ENCODE peak calls at places on chromosome 6, in seven cellular contexts. One of them, this sample, is unnamed.

GRCh38 chr6:1618305-1619105 is 8.8 kb downstream of the FOXC1 start:
- DNase-seq in WERI-Rb-1: no peak
- DNase-seq in GM23248: no peak
- DNase-seq in uterus: no peak
- DNase-seq in body of pancreas: no peak
- DNase-seq in left ventricle myocardium inferior: no peak
- DNase-seq in neural progenitor cell: peak
- DNase-seq in this sample: no peak

GRCh38 chr6:71197770-71198169 is 90.8 kb upstream of the OGFRL1 start:
- DNase-seq in neural progenitor cell: no peak
- DNase-seq in body of pancreas: no peak
- DNase-seq in WERI-Rb-1: no peak
- DNase-seq in GM23248: peak
- DNase-seq in left ventricle myocardium inferior: no peak
- DNase-seq in uterus: no peak
- DNase-seq in this sample: no peak

GRCh38 chr6:37236921-37237320 is 20.7 kb upstream of the TBC1D22B start:
- DNase-seq in WERI-Rb-1: no peak
- DNase-seq in left ventricle myocardium inferior: no peak
- DNase-seq in uterus: no peak
- DNase-seq in neural progenitor cell: no peak
- DNase-seq in GM23248: peak
- DNase-seq in body of pancreas: no peak
- DNase-seq in this sample: no peak

GRCh38 chr6:20202070-20202658 is 10.1 kb downstream of the MBOAT1 start:
- DNase-seq in WERI-Rb-1: no peak
- DNase-seq in neural progenitor cell: no peak
- DNase-seq in GM23248: peak
- DNase-seq in uterus: no peak
- DNase-seq in left ventricle myocardium inferior: no peak
- DNase-seq in body of pancreas: peak
- DNase-seq in this sample: no peak

GRCh38 chr6:5471044-5471443 is 209.7 kb downstream of the FARS2 start:
- DNase-seq in neural progenitor cell: peak
- DNase-seq in GM23248: peak
- DNase-seq in WERI-Rb-1: peak
- DNase-seq in uterus: no peak
- DNase-seq in body of pancreas: peak
- DNase-seq in left ventricle myocardium inferior: peak
- DNase-seq in this sample: peak

GRCh38 chr6:34551720-34552119 is 4.4 kb downstream of the SPDEF start:
- DNase-seq in WERI-Rb-1: no peak
- DNase-seq in body of pancreas: no peak
- DNase-seq in uterus: no peak
- DNase-seq in left ventricle myocardium inferior: no peak
- DNase-seq in neural progenitor cell: no peak
- DNase-seq in GM23248: no peak
- DNase-seq in this sample: no peak

GRCh38 chr6:64520050-64520449 is 884.4 kb downstream of the PHF3 start:
- DNase-seq in GM23248: peak
- DNase-seq in body of pancreas: no peak
- DNase-seq in neural progenitor cell: no peak
- DNase-seq in left ventricle myocardium inferior: no peak
- DNase-seq in uterus: no peak
- DNase-seq in WERI-Rb-1: no peak
- DNase-seq in this sample: no peak

GRCh38 chr6:154127638-154128037 is 88.6 kb downstream of the OPRM1 start:
- DNase-seq in body of pancreas: no peak
- DNase-seq in WERI-Rb-1: no peak
- DNase-seq in uterus: no peak
- DNase-seq in GM23248: no peak
- DNase-seq in neural progenitor cell: peak
- DNase-seq in left ventricle myocardium inferior: no peak
- DNase-seq in this sample: no peak

GRCh38 chr6:14273196-14273595 is 155.6 kb downstream of the CD83 start:
- DNase-seq in uterus: no peak
- DNase-seq in neural progenitor cell: no peak
- DNase-seq in left ventricle myocardium inferior: no peak
- DNase-seq in WERI-Rb-1: no peak
- DNase-seq in GM23248: no peak
- DNase-seq in body of pancreas: no peak
- DNase-seq in this sample: no peak

GRCh38 chr6:72022830-72023229 is 136.5 kb downstream of the RIMS1 start:
- DNase-seq in WERI-Rb-1: no peak
- DNase-seq in uterus: no peak
- DNase-seq in neural progenitor cell: no peak
- DNase-seq in GM23248: no peak
- DNase-seq in left ventricle myocardium inferior: no peak
- DNase-seq in body of pancreas: no peak
- DNase-seq in this sample: no peak

GRCh38 chr6:4637691-4638433 is 138.3 kb upstream of the CDYL start:
- DNase-seq in WERI-Rb-1: no peak
- DNase-seq in uterus: no peak
- DNase-seq in GM23248: peak
- DNase-seq in neural progenitor cell: no peak
- DNase-seq in left ventricle myocardium inferior: no peak
- DNase-seq in body of pancreas: no peak
- DNase-seq in this sample: no peak

GRCh38 chr6:108758884-108759283 is 89.3 kb upstream of the ARMC2 start:
- DNase-seq in left ventricle myocardium inferior: no peak
- DNase-seq in uterus: no peak
- DNase-seq in neural progenitor cell: no peak
- DNase-seq in GM23248: no peak
- DNase-seq in WERI-Rb-1: no peak
- DNase-seq in body of pancreas: no peak
- DNase-seq in this sample: no peak

GRCh38 chr6:105799051-105799450 is 287.1 kb upstream of the PRDM1 start:
- DNase-seq in uterus: no peak
- DNase-seq in WERI-Rb-1: no peak
- DNase-seq in left ventricle myocardium inferior: no peak
- DNase-seq in GM23248: peak
- DNase-seq in body of pancreas: peak
- DNase-seq in neural progenitor cell: no peak
- DNase-seq in this sample: peak

DNA sequence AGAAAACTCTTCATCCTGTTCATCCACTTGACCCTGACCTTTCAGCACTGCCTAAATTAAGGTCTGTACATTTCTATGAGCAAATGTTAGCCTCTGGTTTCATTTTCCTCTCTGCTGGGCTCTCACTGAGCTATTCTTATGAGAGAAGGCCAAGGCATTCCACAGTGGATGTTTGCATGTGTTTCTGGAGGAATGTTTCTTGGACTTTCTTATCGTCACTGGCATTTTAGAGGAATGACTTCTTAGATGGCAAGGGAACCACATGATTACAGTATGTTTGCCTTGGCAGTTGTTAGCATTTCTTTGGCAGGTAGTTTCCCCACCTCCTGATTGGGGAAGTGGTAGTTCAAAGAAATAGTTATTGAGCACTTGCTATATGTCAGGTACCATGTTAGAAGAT is 307.3 kb downstream of the EYA4 start:
- DNase-seq in WERI-Rb-1: no peak
- DNase-seq in left ventricle myocardium inferior: no peak
- DNase-seq in neural progenitor cell: peak
- DNase-seq in uterus: no peak
- DNase-seq in GM23248: peak
- DNase-seq in body of pancreas: peak
- DNase-seq in this sample: no peak
- H3K27ac ChIP-seq in WERI-Rb-1: no peak
- H3K27ac ChIP-seq in left ventricle myocardium inferior: no peak
- H3K27ac ChIP-seq in neural progenitor cell: peak
- H3K27ac ChIP-seq in uterus: no peak
- H3K27ac ChIP-seq in GM23248: no peak
- H3K27ac ChIP-seq in body of pancreas: no peak
- H3K27ac ChIP-seq in this sample: no peak

GRCh38 chr6:139380168-139380567 is 5.7 kb upstream of the CITED2 start:
- DNase-seq in GM23248: no peak
- DNase-seq in body of pancreas: no peak
- DNase-seq in uterus: no peak
- DNase-seq in neural progenitor cell: no peak
- DNase-seq in WERI-Rb-1: no peak
- DNase-seq in left ventricle myocardium inferior: no peak
- DNase-seq in this sample: no peak
- H3K27ac ChIP-seq in GM23248: no peak
- H3K27ac ChIP-seq in body of pancreas: no peak
- H3K27ac ChIP-seq in uterus: no peak
- H3K27ac ChIP-seq in neural progenitor cell: no peak
- H3K27ac ChIP-seq in WERI-Rb-1: no peak
- H3K27ac ChIP-seq in left ventricle myocardium inferior: no peak
- H3K27ac ChIP-seq in this sample: no peak

DNA sequence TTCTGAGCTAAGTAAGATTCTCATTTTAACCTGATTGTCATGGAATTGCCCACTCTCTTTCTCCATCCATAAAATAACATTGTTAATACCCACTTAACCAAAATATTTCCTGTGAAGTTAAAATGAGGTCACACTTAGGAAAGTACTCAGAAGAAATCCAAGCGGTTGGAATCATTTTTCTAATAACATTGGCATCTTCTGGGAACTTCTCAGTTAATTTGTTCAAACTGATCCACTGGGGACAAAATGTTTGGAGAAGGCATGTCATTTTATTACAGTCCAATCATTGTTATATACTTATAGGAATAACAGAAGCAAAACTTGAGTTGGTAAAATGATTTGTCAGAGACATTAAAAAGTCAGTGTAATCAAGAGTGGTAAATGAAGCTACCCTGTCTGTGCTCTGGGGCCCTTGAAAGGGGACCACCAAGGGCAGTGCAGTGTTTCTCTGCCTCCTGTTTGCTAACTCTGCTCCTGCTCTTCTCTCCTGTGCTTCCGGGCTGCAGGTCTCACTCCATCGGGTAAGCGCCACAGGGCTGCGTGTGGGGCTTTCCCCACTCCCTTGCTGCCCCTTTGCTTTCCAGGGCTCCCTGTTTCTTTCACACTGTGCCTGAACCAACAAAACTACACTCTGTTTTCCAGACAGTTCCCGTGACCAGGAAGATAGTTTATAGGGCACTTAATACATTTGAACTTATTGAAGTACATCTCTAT is 50.1 kb downstream of the HDDC2 start:
- DNase-seq in neural progenitor cell: peak
- DNase-seq in left ventricle myocardium inferior: no peak
- DNase-seq in body of pancreas: no peak
- DNase-seq in GM23248: peak
- DNase-seq in uterus: no peak
- DNase-seq in WERI-Rb-1: no peak
- DNase-seq in this sample: no peak
- H3K27ac ChIP-seq in neural progenitor cell: no peak
- H3K27ac ChIP-seq in left ventricle myocardium inferior: no peak
- H3K27ac ChIP-seq in body of pancreas: no peak
- H3K27ac ChIP-seq in GM23248: no peak
- H3K27ac ChIP-seq in uterus: no peak
- H3K27ac ChIP-seq in WERI-Rb-1: no peak
- H3K27ac ChIP-seq in this sample: no peak

GRCh38 chr6:31795616-31796298 is at the start of gene VARS1:
- DNase-seq in uterus: peak
- DNase-seq in body of pancreas: peak
- DNase-seq in GM23248: peak
- DNase-seq in neural progenitor cell: peak
- DNase-seq in WERI-Rb-1: peak
- DNase-seq in left ventricle myocardium inferior: peak
- DNase-seq in this sample: peak

GRCh38 chr6:31792741-31793140 is 2.8 kb downstream of the VARS1 start:
- DNase-seq in WERI-Rb-1: no peak
- DNase-seq in GM23248: peak
- DNase-seq in neural progenitor cell: no peak
- DNase-seq in uterus: no peak
- DNase-seq in body of pancreas: no peak
- DNase-seq in left ventricle myocardium inferior: no peak
- DNase-seq in this sample: no peak

GRCh38 chr6:31796993-31797385 is 1.4 kb upstream of the VARS1 start:
- DNase-seq in GM23248: no peak
- DNase-seq in uterus: no peak
- DNase-seq in neural progenitor cell: no peak
- DNase-seq in body of pancreas: no peak
- DNase-seq in WERI-Rb-1: no peak
- DNase-seq in left ventricle myocardium inferior: no peak
- DNase-seq in this sample: no peak

GRCh38 chr6:31794294-31794865 is 1.2 kb downstream of the VARS1 start:
- DNase-seq in WERI-Rb-1: peak
- DNase-seq in GM23248: peak
- DNase-seq in neural progenitor cell: peak
- DNase-seq in left ventricle myocardium inferior: no peak
- DNase-seq in body of pancreas: no peak
- DNase-seq in uterus: no peak
- DNase-seq in this sample: no peak

GRCh38 chr6:31794866-31795615 is 511 bp downstream of the VARS1 start:
- DNase-seq in WERI-Rb-1: no peak
- DNase-seq in uterus: no peak
- DNase-seq in body of pancreas: no peak
- DNase-seq in neural progenitor cell: no peak
- DNase-seq in GM23248: peak
- DNase-seq in left ventricle myocardium inferior: no peak
- DNase-seq in this sample: peak
- H3K27ac ChIP-seq in WERI-Rb-1: peak
- H3K27ac ChIP-seq in uterus: peak
- H3K27ac ChIP-seq in body of pancreas: peak
- H3K27ac ChIP-seq in neural progenitor cell: peak
- H3K27ac ChIP-seq in GM23248: peak
- H3K27ac ChIP-seq in left ventricle myocardium inferior: peak
- H3K27ac ChIP-seq in this sample: peak

DNA sequence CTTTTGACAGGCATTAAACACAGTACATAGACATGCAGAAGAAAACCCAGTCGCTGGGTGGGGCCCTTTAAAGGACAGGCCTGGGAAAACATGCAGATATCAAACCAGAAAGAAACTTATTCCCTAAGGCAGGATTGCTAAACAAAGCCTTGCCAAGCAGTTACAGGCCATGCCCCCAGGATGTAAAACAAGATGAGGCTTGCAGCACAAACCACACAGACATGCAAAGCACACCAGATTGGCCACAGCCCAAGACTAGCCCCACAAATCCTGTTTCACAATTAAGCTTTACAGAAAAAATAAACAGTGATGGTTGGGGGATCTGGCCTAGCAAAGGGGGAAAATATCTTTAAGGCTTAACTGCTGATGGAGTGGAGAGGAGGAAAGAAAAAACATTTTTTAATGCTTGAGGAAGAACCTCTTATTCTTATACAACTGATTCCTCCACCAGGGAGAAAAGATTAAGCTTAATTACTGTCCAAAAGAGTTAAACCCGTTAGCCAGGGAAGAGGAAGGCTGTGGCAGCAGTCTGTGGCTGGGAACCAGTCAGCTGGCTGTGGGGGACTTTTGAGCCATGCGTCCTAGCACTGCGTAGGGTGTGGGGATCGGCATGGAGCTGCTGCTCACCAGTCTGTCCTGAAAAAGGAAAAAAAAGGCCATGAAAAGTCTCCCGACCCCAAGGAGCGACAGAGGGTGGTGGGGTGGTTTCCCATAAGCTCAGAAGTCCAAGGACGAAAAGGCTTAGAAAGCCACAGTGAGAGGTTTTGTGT is 28.4 kb downstream of the COL19A1 start:
- DNase-seq in GM23248: peak
- DNase-seq in WERI-Rb-1: no peak
- DNase-seq in body of pancreas: no peak
- DNase-seq in neural progenitor cell: peak
- DNase-seq in uterus: no peak
- DNase-seq in left ventricle myocardium inferior: no peak
- DNase-seq in this sample: no peak
- H3K27ac ChIP-seq in GM23248: no peak
- H3K27ac ChIP-seq in WERI-Rb-1: no peak
- H3K27ac ChIP-seq in body of pancreas: no peak
- H3K27ac ChIP-seq in neural progenitor cell: peak
- H3K27ac ChIP-seq in uterus: no peak
- H3K27ac ChIP-seq in left ventricle myocardium inferior: no peak
- H3K27ac ChIP-seq in this sample: no peak

GRCh38 chr6:18343741-18344140 is 43.4 kb upstream of the RNF144B start:
- DNase-seq in neural progenitor cell: no peak
- DNase-seq in left ventricle myocardium inferior: no peak
- DNase-seq in GM23248: peak
- DNase-seq in uterus: no peak
- DNase-seq in body of pancreas: no peak
- DNase-seq in WERI-Rb-1: no peak
- DNase-seq in this sample: no peak
- H3K27ac ChIP-seq in neural progenitor cell: no peak
- H3K27ac ChIP-seq in left ventricle myocardium inferior: no peak
- H3K27ac ChIP-seq in GM23248: no peak
- H3K27ac ChIP-seq in uterus: no peak
- H3K27ac ChIP-seq in body of pancreas: no peak
- H3K27ac ChIP-seq in WERI-Rb-1: no peak
- H3K27ac ChIP-seq in this sample: no peak

This sample was measured in heart right ventricle.